ENCODE peak calls at places on chromosomes 7 and 10, in five cellular contexts. J, F, I, N and X are unnamed samples.

GRCh38 chr7:24865994-24866615 is 108.8 kb upstream of the GSDME start:
- DNase-seq in N (no peak), I (no peak), F (no peak), J (no peak), X (no peak)

GRCh38 chr10:17454181-17454800 is at the start of gene ST8SIA6:
- DNase-seq in N (peak; percentile 14), I (no peak), F (peak; percentile 71), J (no peak), X (peak; percentile 74)

GRCh38 chr10:30182191-30183075 is 123.0 kb upstream of the JCAD start:
- DNase-seq in I (no peak), N (no peak), F (no peak), J (no peak), X (peak; percentile 53)

GRCh38 chr7:66157060-66157459 is 42.4 kb downstream of the CRCP start:
- DNase-seq in I (no peak), J (no peak), N (no peak), F (no peak), X (no peak)

GRCh38 chr10:70726909-70727495 is 54.7 kb downstream of the ADAMTS14 start:
- DNase-seq in N (no peak), F (no peak), I (no peak), J (no peak), X (no peak)

GRCh38 chr10:86263907-86264306 is 102.7 kb downstream of the GRID1 start:
- DNase-seq in I (peak; percentile 60), J (no peak), F (no peak), N (no peak), X (peak; percentile 21)

GRCh38 chr10:119205926-119206602 is 1.3 kb upstream of the GRK5 start:
- DNase-seq in J (no peak), I (no peak), N (no peak), F (peak; percentile 27), X (peak; percentile 42)

GRCh38 chr7:27238979-27239779 is 3.4 kb upstream of the EVX1 start:
- DNase-seq in F (peak; percentile 57), J (no peak), N (no peak), I (no peak), X (no peak)

GRCh38 chr10:129658673-129659072 is 191.6 kb downstream of the MGMT start:
- DNase-seq in N (no peak), F (no peak), J (no peak), I (no peak), X (no peak)

GRCh38 chr10:129794056-129794455 is 170.0 kb downstream of the EBF3 start:
- DNase-seq in N (no peak), F (no peak), J (no peak), I (peak; percentile 41), X (no peak)

GRCh38 chr7:91446819-91447218 is 182.6 kb downstream of the FZD1 start:
- DNase-seq in J (no peak), F (no peak), N (no peak), I (no peak), X (no peak)

GRCh38 chr7:109611656-109612055 is 1042.0 kb downstream of the DNAJB9 start:
- DNase-seq in I (no peak), F (no peak), J (no peak), N (no peak), X (no peak)

GRCh38 chr10:24901686-24902399 is 50.6 kb downstream of the PRTFDC1 start:
- DNase-seq in I (no peak), F (no peak), N (no peak), J (peak; percentile 36), X (no peak)

GRCh38 chr7:43593010-43593409 is 10.1 kb downstream of the STK17A start:
- DNase-seq in F (no peak), N (no peak), J (no peak), I (no peak), X (no peak)

GRCh38 chr10:36538945-36539586 is 586.3 kb upstream of the ANKRD30A start:
- DNase-seq in F (no peak), I (no peak), N (no peak), J (peak; percentile 84), X (no peak)

GRCh38 chr7:5636914-5637313 is 144.5 kb downstream of the RNF216 start:
- DNase-seq in F (no peak), J (no peak), N (no peak), I (no peak), X (peak; percentile 41)